ENCODE peak calls at places on chromosome 16, in four cellular contexts. G is glutamatergic neuron, M is heart left ventricle, E is OCI-LY7. O is an unnamed sample.

GRCh38 chr16:60181542-60181941 is 1447.4 kb upstream of the GOT2 start:
- DNase-seq in G (no peak), M (no peak), E (no peak), O (no peak)

GRCh38 chr16:974001-974601 is 3.3 kb upstream of the LMF1 start:
- DNase-seq in E (peak), G (no peak), M (no peak), O (no peak)

GRCh38 chr16:78122774-78123315 is 23.4 kb downstream of the WWOX start:
- DNase-seq in E (peak), M (no peak), G (no peak), O (no peak)

GRCh38 chr16:29848420-29849297 is 14.4 kb downstream of the CDIPT start:
- DNase-seq in E (peak), G (peak), M (peak), O (peak)

GRCh38 chr16:3646348-3646920 is 8.1 kb upstream of the DNASE1 start:
- DNase-seq in G (no peak), E (no peak), M (no peak), O (no peak)

GRCh38 chr16:89599451-89599858 is 14.0 kb upstream of the DPEP1 start:
- DNase-seq in M (no peak), G (peak), E (peak), O (peak)

GRCh38 chr16:51538707-51539604 is 387.9 kb upstream of the SALL1 start:
- DNase-seq in E (no peak), G (no peak), M (no peak), O (peak)

GRCh38 chr16:19135201-19135838 is 21.6 kb downstream of the ITPRIPL2 start:
- DNase-seq in E (no peak), G (no peak), M (no peak), O (no peak)

GRCh38 chr16:4911831-4912422 is 25.0 kb downstream of the PPL start:
- DNase-seq in E (no peak), M (no peak), G (no peak), O (no peak)

GRCh38 chr16:51881731-51882130 is 665.2 kb downstream of the TOX3 start:
- DNase-seq in E (no peak), G (no peak), M (no peak), O (no peak)

GRCh38 chr16:57612494-57612893 is 15.9 kb upstream of the ADGRG1 start:
- DNase-seq in G (no peak), E (no peak), M (no peak), O (no peak)

GRCh38 chr16:24580665-24581064 is 41.3 kb downstream of the RBBP6 start:
- DNase-seq in M (no peak), E (no peak), G (no peak), O (no peak)

GRCh38 chr16:80569440-80570105 is 28.8 kb downstream of the DYNLRB2 start:
- DNase-seq in E (no peak), M (no peak), G (no peak), O (no peak)

GRCh38 chr16:68355447-68356248 is 44.8 kb downstream of the PRMT7 start:
- DNase-seq in M (no peak), E (no peak), G (peak), O (no peak)

GRCh38 chr16:23257682-23258081 is 44.4 kb upstream of the SCNN1B start:
- DNase-seq in M (no peak), G (no peak), E (no peak), O (no peak)

GRCh38 chr16:23081675-23082119 is 67.6 kb downstream of the USP31 start:
- DNase-seq in M (no peak), G (no peak), E (no peak), O (no peak)

GRCh38 chr16:72355561-72355960 is 183.6 kb upstream of the PMFBP1 start:
- DNase-seq in G (no peak), E (no peak), M (no peak), O (no peak)

GRCh38 chr16:72983728-72984350 is 64.1 kb downstream of the ZFHX3 start:
- DNase-seq in G (no peak), M (no peak), E (no peak), O (no peak)

GRCh38 chr16:86508947-86509758 is 1.2 kb upstream of the FOXF1 start:
- DNase-seq in M (peak), E (no peak), G (peak), O (no peak)

GRCh38 chr16:58366247-58367031 is 25.8 kb upstream of the GINS3 start:
- DNase-seq in E (no peak), M (no peak), G (no peak), O (no peak)

GRCh38 chr16:10940501-10941079 is 1.7 kb downstream of the DEXI start:
- DNase-seq in G (peak), E (peak), M (no peak), O (no peak)

GRCh38 chr16:1466968-1467521 is 7.8 kb downstream of the CLCN7 start:
- DNase-seq in M (no peak), E (no peak), G (no peak), O (no peak)

GRCh38 chr16:70692481-70693203 is 6.8 kb upstream of the MTSS2 start:
- DNase-seq in E (no peak), G (no peak), M (no peak), O (no peak)

GRCh38 chr16:10558746-10559641 is 21.4 kb downstream of the EMP2 start:
- DNase-seq in M (peak), E (no peak), G (no peak), O (no peak)

GRCh38 chr16:54808890-54809289 is 121.8 kb upstream of the IRX5 start:
- DNase-seq in E (no peak), M (no peak), G (no peak), O (no peak)

GRCh38 chr16:54815177-54815576 is 115.5 kb upstream of the IRX5 start:
- DNase-seq in G (no peak), E (no peak), M (peak), O (no peak)

GRCh38 chr16:54816471-54816870 is 114.2 kb upstream of the IRX5 start:
- DNase-seq in E (peak), M (no peak), G (no peak), O (no peak)

GRCh38 chr16:54813778-54814177 is 116.9 kb upstream of the IRX5 start:
- DNase-seq in M (no peak), E (no peak), G (no peak), O (no peak)

GRCh38 chr16:54812229-54812628 is 118.4 kb upstream of the IRX5 start:
- DNase-seq in E (no peak), M (no peak), G (no peak), O (no peak)
- TF ChIP-seq CTCF in E (peak), M (peak), G (no peak), O (no peak)

GRCh38 chr16:74449470-74449869 is 28.2 kb upstream of the CLEC18B start:
- DNase-seq in G (no peak), M (no peak), E (no peak), O (no peak)
- TF ChIP-seq CTCF in G (no peak), M (no peak), E (no peak), O (no peak)

GRCh38 chr16:20348365-20349185 is 3.9 kb downstream of the UMOD start:
- DNase-seq in E (no peak), G (peak), M (no peak), O (peak)
- TF ChIP-seq CTCF in E (no peak), G (no peak), M (no peak), O (peak)

DNA sequence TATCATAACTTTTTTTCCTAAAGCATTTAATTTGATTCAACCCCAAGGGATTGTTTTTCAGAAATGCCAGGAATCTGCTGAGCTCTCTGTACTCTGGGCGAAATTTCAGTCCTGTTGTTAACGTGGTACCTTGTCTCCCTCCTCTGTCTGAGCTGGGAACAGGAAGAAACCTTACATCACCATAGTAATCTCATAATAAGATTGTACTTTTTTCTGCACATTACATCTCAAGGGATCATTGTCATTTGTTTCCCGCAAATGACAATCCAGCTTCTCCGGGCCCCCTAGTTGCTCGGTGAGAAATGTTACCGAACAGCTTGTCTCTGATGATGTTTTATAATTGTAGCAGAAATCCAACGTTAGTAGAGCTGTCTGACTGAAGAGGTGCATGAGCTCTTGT is 152.7 kb upstream of the ERCC4 start:
- DNase-seq in G (no peak), E (peak), M (no peak), O (no peak)
- TF ChIP-seq CTCF in G (no peak), E (peak), M (peak), O (no peak)

DNA sequence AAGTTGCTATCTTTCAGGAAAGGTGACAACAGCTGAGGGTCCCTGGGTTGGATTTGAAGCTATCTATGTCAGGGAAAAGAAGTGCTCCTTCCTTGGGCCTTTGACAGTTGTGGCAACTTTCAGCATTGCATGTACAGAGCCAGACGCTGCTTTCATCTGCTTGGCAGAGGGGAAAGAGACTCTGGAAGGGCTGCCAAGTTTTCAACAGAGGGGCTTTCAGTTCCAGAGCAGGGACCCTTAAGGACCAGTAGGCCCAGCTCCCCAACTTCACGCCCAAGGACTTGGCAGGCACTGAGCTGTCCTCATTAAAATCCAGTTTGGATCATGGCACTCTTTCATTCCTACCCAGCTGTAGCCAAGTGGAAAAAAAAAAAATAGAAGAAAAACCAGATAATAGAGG is 702.4 kb upstream of the CDH8 start:
- DNase-seq in E (no peak), G (no peak), M (no peak), O (no peak)
- TF ChIP-seq CTCF in E (no peak), G (no peak), M (no peak), O (no peak)